ENCODE peak calls at places on chromosomes 16 and 17, in six cellular contexts. One of them, this sample, is unnamed.

GRCh38 chr17:62966426-62967110 is 533 bp downstream of the TANC2 start:
- DNase-seq in AG04450: no peak
- DNase-seq in heart left ventricle: peak
- DNase-seq in HL-60: peak
- DNase-seq in bronchial epithelial cell: peak
- DNase-seq in tibial artery: peak
- DNase-seq in this sample: peak

GRCh38 chr17:81740395-81740961 is 28.4 kb downstream of the SLC25A10 start:
- DNase-seq in HL-60: no peak
- DNase-seq in heart left ventricle: no peak
- DNase-seq in bronchial epithelial cell: no peak
- DNase-seq in tibial artery: no peak
- DNase-seq in AG04450: no peak
- DNase-seq in this sample: no peak

GRCh38 chr16:58449306-58449705 is 50.6 kb upstream of the NDRG4 start:
- DNase-seq in HL-60: no peak
- DNase-seq in heart left ventricle: no peak
- DNase-seq in bronchial epithelial cell: no peak
- DNase-seq in tibial artery: no peak
- DNase-seq in AG04450: no peak
- DNase-seq in this sample: no peak

GRCh38 chr17:6443692-6444572 is at the start of gene PIMREG:
- DNase-seq in HL-60: no peak
- DNase-seq in heart left ventricle: peak
- DNase-seq in tibial artery: peak
- DNase-seq in AG04450: peak
- DNase-seq in bronchial epithelial cell: peak
- DNase-seq in this sample: peak

GRCh38 chr17:58153046-58153445 is 4.9 kb downstream of the OR4D1 start:
- DNase-seq in heart left ventricle: peak
- DNase-seq in AG04450: no peak
- DNase-seq in bronchial epithelial cell: no peak
- DNase-seq in HL-60: no peak
- DNase-seq in tibial artery: no peak
- DNase-seq in this sample: no peak

GRCh38 chr16:73065617-73066313 is 17.8 kb upstream of the ZFHX3 start:
- DNase-seq in AG04450: no peak
- DNase-seq in bronchial epithelial cell: no peak
- DNase-seq in HL-60: no peak
- DNase-seq in tibial artery: peak
- DNase-seq in heart left ventricle: no peak
- DNase-seq in this sample: no peak

GRCh38 chr16:80592273-80592672 is 51.5 kb downstream of the DYNLRB2 start:
- DNase-seq in heart left ventricle: no peak
- DNase-seq in HL-60: no peak
- DNase-seq in tibial artery: no peak
- DNase-seq in bronchial epithelial cell: no peak
- DNase-seq in AG04450: no peak
- DNase-seq in this sample: no peak

GRCh38 chr16:49068224-49068623 is 213.4 kb downstream of the CBLN1 start:
- DNase-seq in bronchial epithelial cell: no peak
- DNase-seq in HL-60: no peak
- DNase-seq in AG04450: no peak
- DNase-seq in heart left ventricle: no peak
- DNase-seq in tibial artery: no peak
- DNase-seq in this sample: no peak

GRCh38 chr16:67917852-67918236 is 13.8 kb downstream of the CTRL start:
- DNase-seq in heart left ventricle: no peak
- DNase-seq in AG04450: no peak
- DNase-seq in bronchial epithelial cell: peak
- DNase-seq in tibial artery: no peak
- DNase-seq in HL-60: no peak
- DNase-seq in this sample: peak

GRCh38 chr16:88132836-88133506 is 181.7 kb downstream of the BANP start:
- DNase-seq in HL-60: no peak
- DNase-seq in tibial artery: no peak
- DNase-seq in heart left ventricle: no peak
- DNase-seq in AG04450: no peak
- DNase-seq in bronchial epithelial cell: no peak
- DNase-seq in this sample: no peak

GRCh38 chr17:913207-913606 is 66.4 kb downstream of the NXN start:
- DNase-seq in bronchial epithelial cell: no peak
- DNase-seq in heart left ventricle: no peak
- DNase-seq in tibial artery: no peak
- DNase-seq in HL-60: no peak
- DNase-seq in AG04450: no peak
- DNase-seq in this sample: no peak

GRCh38 chr17:918102-918740 is 61.4 kb downstream of the NXN start:
- DNase-seq in heart left ventricle: peak
- DNase-seq in tibial artery: no peak
- DNase-seq in HL-60: no peak
- DNase-seq in bronchial epithelial cell: no peak
- DNase-seq in AG04450: no peak
- DNase-seq in this sample: no peak

GRCh38 chr17:917391-917811 is 62.2 kb downstream of the NXN start:
- DNase-seq in heart left ventricle: peak
- DNase-seq in HL-60: no peak
- DNase-seq in bronchial epithelial cell: no peak
- DNase-seq in tibial artery: no peak
- DNase-seq in AG04450: no peak
- DNase-seq in this sample: no peak

GRCh38 chr17:915416-916201 is 64.0 kb downstream of the NXN start:
- DNase-seq in HL-60: no peak
- DNase-seq in bronchial epithelial cell: peak
- DNase-seq in heart left ventricle: peak
- DNase-seq in AG04450: no peak
- DNase-seq in tibial artery: no peak
- DNase-seq in this sample: peak

DNA sequence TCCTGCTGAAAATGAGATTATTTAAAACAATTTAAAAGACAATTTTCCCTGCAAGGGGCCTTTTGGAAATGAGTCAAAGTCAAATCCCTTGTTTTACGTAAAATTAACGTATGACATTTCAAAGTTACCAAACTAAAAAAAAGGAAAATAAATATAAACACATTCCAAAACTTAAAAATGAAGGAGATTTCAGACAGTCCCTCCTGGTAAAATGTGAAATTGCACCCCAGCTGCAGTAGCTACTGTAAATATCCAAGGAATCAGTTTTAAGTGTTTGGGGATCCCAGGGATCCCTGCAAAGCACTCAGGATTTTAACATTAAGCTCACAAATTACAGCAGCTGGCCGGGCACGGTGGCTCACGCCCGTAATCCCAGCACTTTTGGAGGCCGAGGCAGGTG is 63.3 kb downstream of the NXN start:
- DNase-seq in tibial artery: no peak
- DNase-seq in bronchial epithelial cell: no peak
- DNase-seq in heart left ventricle: no peak
- DNase-seq in HL-60: no peak
- DNase-seq in AG04450: no peak
- DNase-seq in this sample: no peak
- H3K4me3 ChIP-seq in tibial artery: no peak
- H3K4me3 ChIP-seq in bronchial epithelial cell: no peak
- H3K4me3 ChIP-seq in heart left ventricle: no peak
- H3K4me3 ChIP-seq in HL-60: no peak
- H3K4me3 ChIP-seq in AG04450: no peak
- H3K4me3 ChIP-seq in this sample: no peak

GRCh38 chr17:38559025-38559879 is 46.5 kb downstream of the SRCIN1 start:
- DNase-seq in bronchial epithelial cell: peak
- DNase-seq in AG04450: no peak
- DNase-seq in HL-60: peak
- DNase-seq in heart left ventricle: peak
- DNase-seq in tibial artery: peak
- DNase-seq in this sample: peak
- TF ChIP-seq CTCF in bronchial epithelial cell: peak
- TF ChIP-seq CTCF in AG04450: no peak
- TF ChIP-seq CTCF in HL-60: no peak
- TF ChIP-seq CTCF in heart left ventricle: no peak
- TF ChIP-seq CTCF in tibial artery: no peak
- TF ChIP-seq CTCF in this sample: peak

GRCh38 chr16:70683146-70683944 is 2.5 kb downstream of the MTSS2 start:
- DNase-seq in AG04450: no peak
- DNase-seq in heart left ventricle: no peak
- DNase-seq in tibial artery: no peak
- DNase-seq in HL-60: no peak
- DNase-seq in bronchial epithelial cell: no peak
- DNase-seq in this sample: no peak
- H3K4me3 ChIP-seq in AG04450: peak
- H3K4me3 ChIP-seq in heart left ventricle: no peak
- H3K4me3 ChIP-seq in tibial artery: peak
- H3K4me3 ChIP-seq in HL-60: no peak
- H3K4me3 ChIP-seq in bronchial epithelial cell: peak
- H3K4me3 ChIP-seq in this sample: peak

GRCh38 chr16:11183951-11184350 is 72.1 kb downstream of the SOCS1 start:
- DNase-seq in heart left ventricle: no peak
- DNase-seq in HL-60: no peak
- DNase-seq in AG04450: no peak
- DNase-seq in tibial artery: no peak
- DNase-seq in bronchial epithelial cell: no peak
- DNase-seq in this sample: no peak
- TF ChIP-seq CTCF in heart left ventricle: no peak
- TF ChIP-seq CTCF in HL-60: no peak
- TF ChIP-seq CTCF in AG04450: no peak
- TF ChIP-seq CTCF in tibial artery: no peak
- TF ChIP-seq CTCF in bronchial epithelial cell: no peak
- TF ChIP-seq CTCF in this sample: no peak

GRCh38 chr17:34269969-34270368 is at the start of gene CCL7:
- DNase-seq in bronchial epithelial cell: peak
- DNase-seq in HL-60: no peak
- DNase-seq in AG04450: no peak
- DNase-seq in tibial artery: no peak
- DNase-seq in heart left ventricle: no peak
- DNase-seq in this sample: peak

GRCh38 chr17:34276826-34277225 is 6.8 kb downstream of the CCL7 start:
- DNase-seq in bronchial epithelial cell: no peak
- DNase-seq in tibial artery: no peak
- DNase-seq in heart left ventricle: no peak
- DNase-seq in AG04450: no peak
- DNase-seq in HL-60: no peak
- DNase-seq in this sample: no peak

GRCh38 chr17:34275881-34276280 is 5.9 kb downstream of the CCL7 start:
- DNase-seq in heart left ventricle: no peak
- DNase-seq in AG04450: peak
- DNase-seq in tibial artery: no peak
- DNase-seq in bronchial epithelial cell: peak
- DNase-seq in HL-60: no peak
- DNase-seq in this sample: peak
- H3K4me3 ChIP-seq in heart left ventricle: no peak
- H3K4me3 ChIP-seq in AG04450: no peak
- H3K4me3 ChIP-seq in tibial artery: no peak
- H3K4me3 ChIP-seq in bronchial epithelial cell: no peak
- H3K4me3 ChIP-seq in HL-60: no peak
- H3K4me3 ChIP-seq in this sample: no peak

GRCh38 chr16:4868573-4868972 is 21.3 kb downstream of the UBN1 start:
- DNase-seq in tibial artery: no peak
- DNase-seq in bronchial epithelial cell: no peak
- DNase-seq in HL-60: no peak
- DNase-seq in heart left ventricle: no peak
- DNase-seq in AG04450: no peak
- DNase-seq in this sample: no peak

GRCh38 chr16:4866586-4866985 is 19.3 kb downstream of the UBN1 start:
- DNase-seq in AG04450: no peak
- DNase-seq in bronchial epithelial cell: no peak
- DNase-seq in tibial artery: no peak
- DNase-seq in HL-60: no peak
- DNase-seq in heart left ventricle: no peak
- DNase-seq in this sample: no peak

GRCh38 chr16:4870138-4870671 is 22.9 kb downstream of the UBN1 start:
- DNase-seq in bronchial epithelial cell: no peak
- DNase-seq in heart left ventricle: no peak
- DNase-seq in tibial artery: no peak
- DNase-seq in HL-60: no peak
- DNase-seq in AG04450: no peak
- DNase-seq in this sample: peak

GRCh38 chr16:4868046-4868445 is 20.8 kb downstream of the UBN1 start:
- DNase-seq in tibial artery: no peak
- DNase-seq in bronchial epithelial cell: no peak
- DNase-seq in heart left ventricle: no peak
- DNase-seq in AG04450: no peak
- DNase-seq in HL-60: no peak
- DNase-seq in this sample: no peak

GRCh38 chr16:4869147-4869790 is 22.0 kb downstream of the UBN1 start:
- DNase-seq in HL-60: no peak
- DNase-seq in heart left ventricle: no peak
- DNase-seq in bronchial epithelial cell: peak
- DNase-seq in tibial artery: no peak
- DNase-seq in AG04450: no peak
- DNase-seq in this sample: peak
- TF ChIP-seq CTCF in HL-60: no peak
- TF ChIP-seq CTCF in heart left ventricle: no peak
- TF ChIP-seq CTCF in bronchial epithelial cell: no peak
- TF ChIP-seq CTCF in tibial artery: no peak
- TF ChIP-seq CTCF in AG04450: no peak
- TF ChIP-seq CTCF in this sample: no peak

GRCh38 chr16:66751992-66752322 is 548 bp upstream of the DYNC1LI2 start:
- DNase-seq in HL-60: no peak
- DNase-seq in heart left ventricle: no peak
- DNase-seq in bronchial epithelial cell: no peak
- DNase-seq in AG04450: no peak
- DNase-seq in tibial artery: no peak
- DNase-seq in this sample: no peak
- H3K4me3 ChIP-seq in HL-60: no peak
- H3K4me3 ChIP-seq in heart left ventricle: peak
- H3K4me3 ChIP-seq in bronchial epithelial cell: peak
- H3K4me3 ChIP-seq in AG04450: peak
- H3K4me3 ChIP-seq in tibial artery: peak
- H3K4me3 ChIP-seq in this sample: peak

GRCh38 chr17:64150237-64151015 is 20.5 kb upstream of the ERN1 start:
- DNase-seq in bronchial epithelial cell: no peak
- DNase-seq in tibial artery: peak
- DNase-seq in heart left ventricle: no peak
- DNase-seq in HL-60: no peak
- DNase-seq in AG04450: no peak
- DNase-seq in this sample: peak

GRCh38 chr17:64149196-64149595 is 19.3 kb upstream of the ERN1 start:
- DNase-seq in HL-60: no peak
- DNase-seq in AG04450: no peak
- DNase-seq in tibial artery: no peak
- DNase-seq in bronchial epithelial cell: no peak
- DNase-seq in heart left ventricle: no peak
- DNase-seq in this sample: no peak

GRCh38 chr17:64148017-64148631 is 18.2 kb upstream of the ERN1 start:
- DNase-seq in tibial artery: no peak
- DNase-seq in HL-60: no peak
- DNase-seq in heart left ventricle: no peak
- DNase-seq in AG04450: no peak
- DNase-seq in bronchial epithelial cell: peak
- DNase-seq in this sample: no peak

GRCh38 chr17:64147110-64148016 is 17.4 kb upstream of the ERN1 start:
- DNase-seq in AG04450: no peak
- DNase-seq in bronchial epithelial cell: peak
- DNase-seq in HL-60: no peak
- DNase-seq in tibial artery: no peak
- DNase-seq in heart left ventricle: no peak
- DNase-seq in this sample: no peak

GRCh38 chr17:64148699-64149098 is 18.8 kb upstream of the ERN1 start:
- DNase-seq in heart left ventricle: no peak
- DNase-seq in AG04450: no peak
- DNase-seq in bronchial epithelial cell: peak
- DNase-seq in HL-60: no peak
- DNase-seq in tibial artery: no peak
- DNase-seq in this sample: peak
- TF ChIP-seq CTCF in heart left ventricle: peak
- TF ChIP-seq CTCF in AG04450: no peak
- TF ChIP-seq CTCF in bronchial epithelial cell: peak
- TF ChIP-seq CTCF in HL-60: no peak
- TF ChIP-seq CTCF in tibial artery: peak
- TF ChIP-seq CTCF in this sample: peak